ENCODE peak calls at places on chromosomes 3 and 15, in eight cellular contexts. One of them, this sample, is unnamed.
A peak's percentile ranks its signal among the peaks of the same experiment; 100 is the strongest.

GRCh38 chr3:195900426-195901355 is 7.7 kb downstream of the TNK2 start:
- DNase-seq in breast epithelium: peak; percentile 92
- DNase-seq in foreskin fibroblast: peak; percentile 92
- DNase-seq in GM13977: no peak
- DNase-seq in GM20000: peak; percentile 59
- DNase-seq in AG04450: no peak
- DNase-seq in type B pancreatic cell: no peak
- DNase-seq in astrocyte of the spinal cord: peak; percentile 72
- DNase-seq in this sample: no peak

GRCh38 chr3:12903000-12903800 is 61.8 kb upstream of the RPL32 start:
- DNase-seq in breast epithelium: no peak
- DNase-seq in foreskin fibroblast: no peak
- DNase-seq in GM13977: no peak
- DNase-seq in GM20000: no peak
- DNase-seq in AG04450: no peak
- DNase-seq in type B pancreatic cell: no peak
- DNase-seq in astrocyte of the spinal cord: no peak
- DNase-seq in this sample: no peak

GRCh38 chr3:63872135-63872924 is 8.7 kb downstream of the ATXN7 start:
- DNase-seq in breast epithelium: no peak
- DNase-seq in foreskin fibroblast: peak; percentile 76
- DNase-seq in GM13977: no peak
- DNase-seq in GM20000: no peak
- DNase-seq in AG04450: peak; percentile 39
- DNase-seq in type B pancreatic cell: no peak
- DNase-seq in astrocyte of the spinal cord: peak; percentile 81
- DNase-seq in this sample: peak; percentile 28

GRCh38 chr3:151383956-151384355 is 597 bp downstream of the P2RY12 start:
- DNase-seq in breast epithelium: no peak
- DNase-seq in foreskin fibroblast: no peak
- DNase-seq in GM13977: no peak
- DNase-seq in GM20000: peak; percentile 23
- DNase-seq in AG04450: no peak
- DNase-seq in type B pancreatic cell: no peak
- DNase-seq in astrocyte of the spinal cord: no peak
- DNase-seq in this sample: no peak

GRCh38 chr15:35618260-35619188 is 72.6 kb upstream of the DPH6 start:
- DNase-seq in breast epithelium: no peak
- DNase-seq in foreskin fibroblast: no peak
- DNase-seq in GM13977: no peak
- DNase-seq in GM20000: no peak
- DNase-seq in AG04450: no peak
- DNase-seq in type B pancreatic cell: no peak
- DNase-seq in astrocyte of the spinal cord: no peak
- DNase-seq in this sample: no peak

GRCh38 chr15:89753855-89754254 is 2.8 kb upstream of the MESP1 start:
- DNase-seq in breast epithelium: no peak
- DNase-seq in foreskin fibroblast: no peak
- DNase-seq in GM13977: no peak
- DNase-seq in GM20000: no peak
- DNase-seq in AG04450: no peak
- DNase-seq in type B pancreatic cell: no peak
- DNase-seq in astrocyte of the spinal cord: no peak
- DNase-seq in this sample: no peak

GRCh38 chr3:4355401-4356224 is 52.4 kb downstream of the SETMAR start:
- DNase-seq in breast epithelium: no peak
- DNase-seq in foreskin fibroblast: no peak
- DNase-seq in GM13977: no peak
- DNase-seq in GM20000: no peak
- DNase-seq in AG04450: no peak
- DNase-seq in type B pancreatic cell: no peak
- DNase-seq in astrocyte of the spinal cord: no peak
- DNase-seq in this sample: no peak

GRCh38 chr3:52742418-52743041 is 28.2 kb downstream of the NEK4 start:
- DNase-seq in breast epithelium: no peak
- DNase-seq in foreskin fibroblast: no peak
- DNase-seq in GM13977: peak; percentile 55
- DNase-seq in GM20000: peak; percentile 58
- DNase-seq in AG04450: no peak
- DNase-seq in type B pancreatic cell: no peak
- DNase-seq in astrocyte of the spinal cord: peak; percentile 46
- DNase-seq in this sample: no peak

GRCh38 chr15:39553947-39554731 is 26.7 kb upstream of the THBS1 start:
- DNase-seq in breast epithelium: no peak
- DNase-seq in foreskin fibroblast: no peak
- DNase-seq in GM13977: no peak
- DNase-seq in GM20000: no peak
- DNase-seq in AG04450: no peak
- DNase-seq in type B pancreatic cell: no peak
- DNase-seq in astrocyte of the spinal cord: no peak
- DNase-seq in this sample: no peak

GRCh38 chr3:135927170-135927569 is 38.4 kb upstream of the PPP2R3A start:
- DNase-seq in breast epithelium: peak; percentile 28
- DNase-seq in foreskin fibroblast: peak; percentile 88
- DNase-seq in GM13977: no peak
- DNase-seq in GM20000: no peak
- DNase-seq in AG04450: no peak
- DNase-seq in type B pancreatic cell: no peak
- DNase-seq in astrocyte of the spinal cord: no peak
- DNase-seq in this sample: peak; percentile 81

GRCh38 chr15:99514306-99514705 is 51.5 kb upstream of the MEF2A start:
- DNase-seq in breast epithelium: no peak
- DNase-seq in foreskin fibroblast: no peak
- DNase-seq in GM13977: no peak
- DNase-seq in GM20000: no peak
- DNase-seq in AG04450: no peak
- DNase-seq in type B pancreatic cell: no peak
- DNase-seq in astrocyte of the spinal cord: no peak
- DNase-seq in this sample: no peak

GRCh38 chr3:5019411-5020261 is 40.4 kb downstream of the BHLHE40 start:
- DNase-seq in breast epithelium: no peak
- DNase-seq in foreskin fibroblast: no peak
- DNase-seq in GM13977: no peak
- DNase-seq in GM20000: no peak
- DNase-seq in AG04450: no peak
- DNase-seq in type B pancreatic cell: no peak
- DNase-seq in astrocyte of the spinal cord: no peak
- DNase-seq in this sample: no peak

GRCh38 chr15:97653896-97654295 is 306.6 kb upstream of the ARRDC4 start:
- DNase-seq in breast epithelium: no peak
- DNase-seq in foreskin fibroblast: no peak
- DNase-seq in GM13977: no peak
- DNase-seq in GM20000: no peak
- DNase-seq in AG04450: no peak
- DNase-seq in type B pancreatic cell: no peak
- DNase-seq in astrocyte of the spinal cord: no peak
- DNase-seq in this sample: no peak

GRCh38 chr15:67413770-67414429 is 107.0 kb upstream of the C15orf61 start:
- DNase-seq in breast epithelium: no peak
- DNase-seq in foreskin fibroblast: peak; percentile 64
- DNase-seq in GM13977: no peak
- DNase-seq in GM20000: no peak
- DNase-seq in AG04450: peak; percentile 10
- DNase-seq in type B pancreatic cell: no peak
- DNase-seq in astrocyte of the spinal cord: peak; percentile 75
- DNase-seq in this sample: no peak

GRCh38 chr15:92947071-92947730 is 47.1 kb downstream of the CHD2 start:
- DNase-seq in breast epithelium: no peak
- DNase-seq in foreskin fibroblast: no peak
- DNase-seq in GM13977: no peak
- DNase-seq in GM20000: no peak
- DNase-seq in AG04450: no peak
- DNase-seq in type B pancreatic cell: no peak
- DNase-seq in astrocyte of the spinal cord: no peak
- DNase-seq in this sample: no peak

GRCh38 chr3:118196183-118196582 is 838.5 kb downstream of the IGSF11 start:
- DNase-seq in breast epithelium: no peak
- DNase-seq in foreskin fibroblast: no peak
- DNase-seq in GM13977: no peak
- DNase-seq in GM20000: no peak
- DNase-seq in AG04450: no peak
- DNase-seq in type B pancreatic cell: no peak
- DNase-seq in astrocyte of the spinal cord: no peak
- DNase-seq in this sample: no peak

GRCh38 chr3:139358857-139359562 is 15.2 kb downstream of the MRPS22 start:
- DNase-seq in breast epithelium: no peak
- DNase-seq in foreskin fibroblast: no peak
- DNase-seq in GM13977: no peak
- DNase-seq in GM20000: no peak
- DNase-seq in AG04450: no peak
- DNase-seq in type B pancreatic cell: no peak
- DNase-seq in astrocyte of the spinal cord: no peak
- DNase-seq in this sample: no peak

GRCh38 chr15:99962006-99962561 is 228.8 kb upstream of the LYSMD4 start:
- DNase-seq in breast epithelium: no peak
- DNase-seq in foreskin fibroblast: no peak
- DNase-seq in GM13977: no peak
- DNase-seq in GM20000: no peak
- DNase-seq in AG04450: no peak
- DNase-seq in type B pancreatic cell: peak; percentile 49
- DNase-seq in astrocyte of the spinal cord: no peak
- DNase-seq in this sample: no peak

GRCh38 chr3:24704496-24704895 is 209.8 kb upstream of the THRB start:
- DNase-seq in breast epithelium: peak; percentile 33
- DNase-seq in foreskin fibroblast: no peak
- DNase-seq in GM13977: no peak
- DNase-seq in GM20000: no peak
- DNase-seq in AG04450: no peak
- DNase-seq in type B pancreatic cell: no peak
- DNase-seq in astrocyte of the spinal cord: peak; percentile 65
- DNase-seq in this sample: no peak

GRCh38 chr3:131361464-131362421 is 19.8 kb upstream of the NUDT16 start:
- DNase-seq in breast epithelium: peak; percentile 79
- DNase-seq in foreskin fibroblast: no peak
- DNase-seq in GM13977: peak; percentile 60
- DNase-seq in GM20000: peak; percentile 68
- DNase-seq in AG04450: no peak
- DNase-seq in type B pancreatic cell: peak; percentile 74
- DNase-seq in astrocyte of the spinal cord: peak; percentile 45
- DNase-seq in this sample: no peak

GRCh38 chr15:33964665-33965040 is 3.6 kb upstream of the CHRM5 start:
- DNase-seq in breast epithelium: no peak
- DNase-seq in foreskin fibroblast: no peak
- DNase-seq in GM13977: no peak
- DNase-seq in GM20000: no peak
- DNase-seq in AG04450: no peak
- DNase-seq in type B pancreatic cell: no peak
- DNase-seq in astrocyte of the spinal cord: no peak
- DNase-seq in this sample: no peak

DNA sequence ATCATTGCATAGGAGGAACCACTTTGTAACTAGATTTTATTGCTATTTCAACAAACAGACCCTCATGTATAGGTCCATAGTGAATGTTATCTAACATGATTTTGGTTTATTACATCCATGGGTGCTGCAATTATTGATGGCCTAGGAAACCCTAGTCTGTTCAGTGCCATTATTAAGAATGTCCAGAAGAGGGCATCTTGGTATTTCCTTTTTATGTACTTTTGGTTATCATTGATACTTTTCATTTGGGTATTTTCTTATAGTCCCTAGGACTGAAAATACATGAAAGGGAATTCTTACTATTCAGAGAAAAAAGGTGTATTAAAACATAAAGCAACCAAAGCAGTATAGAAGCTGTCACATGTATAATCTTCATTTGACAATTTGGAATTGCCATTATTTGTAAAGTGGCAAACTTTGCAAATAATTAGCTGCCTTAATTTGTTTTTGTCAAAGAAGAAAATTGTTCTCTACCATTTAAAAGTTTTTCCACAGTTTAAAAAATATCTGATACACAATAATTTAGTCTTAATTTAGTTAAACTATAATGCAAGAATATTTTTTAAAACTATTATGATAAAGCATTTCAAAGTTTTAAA is 48.7 kb downstream of the CNOT10 start:
- DNase-seq in breast epithelium: no peak
- DNase-seq in foreskin fibroblast: peak; percentile 14
- DNase-seq in GM13977: peak; percentile 36
- DNase-seq in GM20000: peak; percentile 35
- DNase-seq in AG04450: no peak
- DNase-seq in type B pancreatic cell: no peak
- DNase-seq in astrocyte of the spinal cord: peak; percentile 51
- DNase-seq in this sample: no peak
- TF ChIP-seq CTCF in breast epithelium: peak; percentile 60
- TF ChIP-seq CTCF in foreskin fibroblast: peak; percentile 26
- TF ChIP-seq CTCF in GM13977: peak; percentile 60
- TF ChIP-seq CTCF in GM20000: peak; percentile 13
- TF ChIP-seq CTCF in AG04450: peak; percentile 66
- TF ChIP-seq CTCF in type B pancreatic cell: peak; percentile 86
- TF ChIP-seq CTCF in astrocyte of the spinal cord: peak; percentile 60
- TF ChIP-seq CTCF in this sample: peak; percentile 65

GRCh38 chr3:163890661-163891060 is 1187.6 kb downstream of the SI start:
- DNase-seq in breast epithelium: no peak
- DNase-seq in foreskin fibroblast: no peak
- DNase-seq in GM13977: no peak
- DNase-seq in GM20000: no peak
- DNase-seq in AG04450: no peak
- DNase-seq in type B pancreatic cell: no peak
- DNase-seq in astrocyte of the spinal cord: no peak
- DNase-seq in this sample: no peak

GRCh38 chr3:163891771-163892170 is 1186.5 kb downstream of the SI start:
- DNase-seq in breast epithelium: no peak
- DNase-seq in foreskin fibroblast: no peak
- DNase-seq in GM13977: no peak
- DNase-seq in GM20000: no peak
- DNase-seq in AG04450: no peak
- DNase-seq in type B pancreatic cell: no peak
- DNase-seq in astrocyte of the spinal cord: no peak
- DNase-seq in this sample: no peak
- TF ChIP-seq CTCF in breast epithelium: no peak
- TF ChIP-seq CTCF in foreskin fibroblast: no peak
- TF ChIP-seq CTCF in GM13977: no peak
- TF ChIP-seq CTCF in GM20000: no peak
- TF ChIP-seq CTCF in AG04450: no peak
- TF ChIP-seq CTCF in type B pancreatic cell: no peak
- TF ChIP-seq CTCF in astrocyte of the spinal cord: no peak
- TF ChIP-seq CTCF in this sample: no peak

DNA sequence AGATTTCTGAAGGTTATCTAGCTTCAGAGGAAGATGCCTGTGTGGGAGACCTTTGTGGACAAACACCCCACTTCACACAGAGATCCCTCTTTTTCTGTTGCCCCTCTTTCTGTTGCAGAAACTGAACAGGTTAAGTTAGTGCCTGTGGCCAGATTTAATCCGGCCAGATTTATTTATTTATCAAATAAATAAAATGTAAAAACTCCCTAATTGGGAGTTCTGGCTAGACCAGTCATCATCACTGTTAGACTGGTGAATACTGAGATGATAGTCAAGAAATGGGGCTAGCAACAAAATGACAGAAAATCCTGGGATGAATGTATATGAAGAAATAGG is 1.2 kb upstream of the TBC1D5 start:
- DNase-seq in breast epithelium: no peak
- DNase-seq in foreskin fibroblast: no peak
- DNase-seq in GM13977: no peak
- DNase-seq in GM20000: no peak
- DNase-seq in AG04450: no peak
- DNase-seq in type B pancreatic cell: no peak
- DNase-seq in astrocyte of the spinal cord: no peak
- DNase-seq in this sample: no peak
- TF ChIP-seq CTCF in breast epithelium: no peak
- TF ChIP-seq CTCF in foreskin fibroblast: no peak
- TF ChIP-seq CTCF in GM13977: no peak
- TF ChIP-seq CTCF in GM20000: no peak
- TF ChIP-seq CTCF in AG04450: no peak
- TF ChIP-seq CTCF in type B pancreatic cell: no peak
- TF ChIP-seq CTCF in astrocyte of the spinal cord: no peak
- TF ChIP-seq CTCF in this sample: no peak

GRCh38 chr3:57582470-57583168 is 14.5 kb downstream of the ARF4 start:
- DNase-seq in breast epithelium: peak; percentile 69
- DNase-seq in foreskin fibroblast: no peak
- DNase-seq in GM13977: no peak
- DNase-seq in GM20000: no peak
- DNase-seq in AG04450: no peak
- DNase-seq in type B pancreatic cell: no peak
- DNase-seq in astrocyte of the spinal cord: no peak
- DNase-seq in this sample: no peak
- TF ChIP-seq CTCF in breast epithelium: no peak
- TF ChIP-seq CTCF in foreskin fibroblast: no peak
- TF ChIP-seq CTCF in GM13977: peak; percentile 25
- TF ChIP-seq CTCF in GM20000: no peak
- TF ChIP-seq CTCF in AG04450: peak; percentile 5
- TF ChIP-seq CTCF in type B pancreatic cell: peak; percentile 40
- TF ChIP-seq CTCF in astrocyte of the spinal cord: peak; percentile 35
- TF ChIP-seq CTCF in this sample: no peak